ENCODE peak calls at places on chromosomes 3 and 15, in eight cellular contexts. M is AG08396; Z is activated CD8-positive, alpha-beta memory T cell treated with anti-CD3 and anti-CD28 coated beads for 48 hours; A is pons; N is breast epithelium; X is left colon; F is Calu3; H is AG08395. Y is an unnamed sample.

GRCh38 chr15:68334661-68335124 is 57.1 kb downstream of the FEM1B start:
- DNase-seq in M (peak), Z (no peak), A (no peak), N (peak), X (no peak), F (no peak), H (peak), Y (no peak)

GRCh38 chr15:39426552-39427532 is 154.0 kb upstream of the THBS1 start:
- DNase-seq in M (peak), Z (peak), A (no peak), N (no peak), X (peak), F (no peak), H (peak), Y (peak)

GRCh38 chr15:36090276-36090946 is 489.0 kb upstream of the CDIN1 start:
- DNase-seq in M (no peak), Z (no peak), A (no peak), N (no peak), X (no peak), F (no peak), H (no peak), Y (no peak)

GRCh38 chr3:42190701-42191442 is 75.1 kb downstream of the CCK start:
- DNase-seq in M (peak), Z (peak), A (peak), N (peak), X (peak), F (peak), H (peak), Y (peak)

GRCh38 chr3:107065094-107065861 is 312.0 kb upstream of the CCDC54 start:
- DNase-seq in M (no peak), Z (peak), A (peak), N (peak), X (no peak), F (no peak), H (no peak), Y (no peak)

GRCh38 chr3:14369675-14370669 is 32.4 kb upstream of the SLC6A6 start:
- DNase-seq in M (no peak), Z (no peak), A (no peak), N (no peak), X (peak), F (peak), H (no peak), Y (no peak)

GRCh38 chr3:148450819-148451218 is 246.9 kb upstream of the AGTR1 start:
- DNase-seq in M (no peak), Z (no peak), A (no peak), N (no peak), X (peak), F (peak), H (no peak), Y (no peak)

GRCh38 chr3:23710555-23710954 is 95.2 kb upstream of the UBE2E1 start:
- DNase-seq in M (peak), Z (no peak), A (no peak), N (no peak), X (peak), F (no peak), H (peak), Y (no peak)

GRCh38 chr15:88701561-88702095 is 62.8 kb downstream of the ISG20 start:
- DNase-seq in M (no peak), Z (no peak), A (no peak), N (no peak), X (peak), F (peak), H (no peak), Y (no peak)

GRCh38 chr15:52199271-52199670 is 8.1 kb upstream of the GNB5 start:
- DNase-seq in M (no peak), Z (no peak), A (no peak), N (no peak), X (no peak), F (no peak), H (no peak), Y (no peak)

GRCh38 chr3:186317478-186317877 is 44.6 kb downstream of the DGKG start:
- DNase-seq in M (no peak), Z (no peak), A (no peak), N (no peak), X (no peak), F (no peak), H (no peak), Y (no peak)

GRCh38 chr15:53072077-53072476 is 281.9 kb upstream of the ONECUT1 start:
- DNase-seq in M (peak), Z (no peak), A (peak), N (peak), X (peak), F (peak), H (no peak), Y (no peak)

GRCh38 chr15:22839046-22839705 is 710 bp downstream of the NIPA2 start:
- DNase-seq in M (peak), Z (no peak), A (peak), N (no peak), X (no peak), F (no peak), H (peak), Y (no peak)

GRCh38 chr15:84598250-84598649 is 2.6 kb upstream of the ZSCAN2 start:
- DNase-seq in M (peak), Z (no peak), A (peak), N (no peak), X (no peak), F (no peak), H (no peak), Y (no peak)

GRCh38 chr3:188345223-188345622 is 191.3 kb downstream of the LPP start:
- DNase-seq in M (peak), Z (no peak), A (peak), N (no peak), X (no peak), F (no peak), H (no peak), Y (no peak)

GRCh38 chr15:75785771-75786563 is 57.3 kb upstream of the UBE2Q2 start:
- DNase-seq in M (no peak), Z (no peak), A (no peak), N (no peak), X (no peak), F (no peak), H (no peak), Y (no peak)

GRCh38 chr3:52606373-52607085 is 70.1 kb downstream of the UQCC5 start:
- DNase-seq in M (peak), Z (no peak), A (peak), N (peak), X (no peak), F (peak), H (peak), Y (no peak)

GRCh38 chr3:66572938-66573710 is 72.3 kb upstream of the LRIG1 start:
- DNase-seq in M (no peak), Z (no peak), A (no peak), N (no peak), X (no peak), F (peak), H (no peak), Y (no peak)

GRCh38 chr3:65617209-65617608 is 421.5 kb downstream of the MAGI1 start:
- DNase-seq in M (no peak), Z (no peak), A (no peak), N (no peak), X (no peak), F (no peak), H (no peak), Y (no peak)

GRCh38 chr15:37098468-37099320 is 1.7 kb downstream of the MEIS2 start:
- DNase-seq in M (peak), Z (no peak), A (no peak), N (no peak), X (peak), F (peak), H (no peak), Y (peak)

GRCh38 chr3:123688241-123688747 is 103.4 kb upstream of the HACD2 start:
- DNase-seq in M (peak), Z (no peak), A (no peak), N (no peak), X (no peak), F (peak), H (peak), Y (no peak)

GRCh38 chr15:92882697-92883642 is 17.2 kb upstream of the CHD2 start:
- DNase-seq in M (peak), Z (peak), A (peak), N (no peak), X (peak), F (no peak), H (no peak), Y (peak)

GRCh38 chr3:141476033-141476432 is 10.8 kb upstream of the RASA2 start:
- DNase-seq in M (no peak), Z (no peak), A (no peak), N (no peak), X (no peak), F (no peak), H (no peak), Y (no peak)

GRCh38 chr15:74787251-74788041 is 5.6 kb downstream of the CSK start:
- DNase-seq in M (peak), Z (no peak), A (peak), N (peak), X (peak), F (peak), H (peak), Y (peak)

GRCh38 chr3:186254676-186255665 is 107.1 kb downstream of the DGKG start:
- DNase-seq in M (no peak), Z (no peak), A (peak), N (no peak), X (peak), F (no peak), H (no peak), Y (no peak)

GRCh38 chr15:64653757-64654156 is 121.6 kb downstream of the RBPMS2 start:
- DNase-seq in M (no peak), Z (no peak), A (peak), N (no peak), X (no peak), F (no peak), H (peak), Y (no peak)

GRCh38 chr3:147267431-147267830 is 138.9 kb downstream of the ZIC4 start:
- DNase-seq in M (no peak), Z (no peak), A (no peak), N (no peak), X (no peak), F (no peak), H (peak), Y (no peak)

GRCh38 chr15:100103828-100104227 is 237.9 kb downstream of the ADAMTS17 start:
- DNase-seq in M (no peak), Z (no peak), A (no peak), N (peak), X (no peak), F (no peak), H (no peak), Y (no peak)

GRCh38 chr3:120956143-120956542 is 48.1 kb downstream of the STXBP5L start:
- DNase-seq in M (no peak), Z (no peak), A (no peak), N (no peak), X (no peak), F (no peak), H (no peak), Y (no peak)

GRCh38 chr15:70033529-70034140 is 64.1 kb downstream of the TLE3 start:
- DNase-seq in M (peak), Z (no peak), A (peak), N (no peak), X (no peak), F (no peak), H (peak), Y (no peak)

GRCh38 chr3:34312684-34313083 is 514.3 kb downstream of the PDCD6IP start:
- DNase-seq in M (no peak), Z (no peak), A (no peak), N (no peak), X (no peak), F (no peak), H (no peak), Y (no peak)

GRCh38 chr3:61530355-61530754 is 31.0 kb upstream of the PTPRG start:
- DNase-seq in M (no peak), Z (no peak), A (peak), N (no peak), X (no peak), F (no peak), H (no peak), Y (no peak)

GRCh38 chr3:141686477-141687280 is 51.4 kb upstream of the RNF7 start:
- DNase-seq in M (peak), Z (no peak), A (peak), N (peak), X (peak), F (peak), H (peak), Y (no peak)

Y was measured in activated naive CD4-positive, alpha-beta T cell.